ENCODE peak calls at places on chromosomes 7 and 10, in six cellular contexts. P is GM12891, W is HepG2, J is GM12878, M is H1, D is K562. A is an unnamed sample.

GRCh38 chr10:35387768-35388167 is 51.5 kb downstream of the CCNY start:
- DNase-seq in P (no peak), W (no peak), J (peak; percentile 50), M (no peak), D (peak; percentile 51), A (no peak)

GRCh38 chr7:1851731-1852531 is 181.9 kb downstream of the ELFN1 start:
- DNase-seq in P (no peak), W (no peak), J (no peak), M (no peak), D (no peak), A (no peak)

GRCh38 chr7:25009271-25009670 is 29.3 kb upstream of the OSBPL3 start:
- DNase-seq in P (no peak), W (no peak), J (no peak), M (no peak), D (no peak), A (no peak)

GRCh38 chr10:86678999-86679792 is 10.9 kb downstream of the LDB3 start:
- DNase-seq in P (no peak), W (no peak), J (peak; percentile 7), M (no peak), D (peak; percentile 57), A (no peak)

GRCh38 chr7:155880721-155881120 is 68.5 kb upstream of the SHH start:
- DNase-seq in P (no peak), W (no peak), J (no peak), M (no peak), D (no peak), A (no peak)

GRCh38 chr7:130982160-130982638 is 248.2 kb upstream of the KLF14 start:
- DNase-seq in P (no peak), W (peak; percentile 56), J (no peak), M (no peak), D (peak; percentile 68), A (no peak)

GRCh38 chr10:30284860-30285594 is 64.1 kb downstream of the MTPAP start:
- DNase-seq in P (no peak), W (no peak), J (peak; percentile 42), M (no peak), D (no peak), A (no peak)

GRCh38 chr7:47647213-47647985 is 65.5 kb upstream of the TNS3 start:
- DNase-seq in P (no peak), W (no peak), J (no peak), M (no peak), D (no peak), A (no peak)

GRCh38 chr10:81838950-81839349 is 36.0 kb upstream of the NRG3 start:
- DNase-seq in P (no peak), W (no peak), J (no peak), M (no peak), D (no peak), A (no peak)

GRCh38 chr7:157158400-157158799 is 19.7 kb downstream of the UBE3C start:
- DNase-seq in P (no peak), W (no peak), J (no peak), M (no peak), D (no peak), A (no peak)

GRCh38 chr10:119401671-119402395 is 140.7 kb downstream of the RGS10 start:
- DNase-seq in P (no peak), W (peak; percentile 35), J (no peak), M (no peak), D (peak; percentile 14), A (no peak)

GRCh38 chr10:8065651-8066050 is 11.2 kb downstream of the GATA3 start:
- DNase-seq in P (no peak), W (no peak), J (no peak), M (no peak), D (no peak), A (no peak)

GRCh38 chr7:29335188-29336083 is 140.9 kb downstream of the CHN2 start:
- DNase-seq in P (no peak), W (no peak), J (no peak), M (no peak), D (no peak), A (no peak)

GRCh38 chr7:139232377-139232717 is 1.3 kb downstream of the UBN2 start:
- DNase-seq in P (no peak), W (no peak), J (no peak), M (no peak), D (no peak), A (no peak)

GRCh38 chr7:28296571-28297483 is 115.5 kb upstream of the CREB5 start:
- DNase-seq in P (no peak), W (no peak), J (no peak), M (peak; percentile 43), D (peak; percentile 53), A (no peak)

DNA sequence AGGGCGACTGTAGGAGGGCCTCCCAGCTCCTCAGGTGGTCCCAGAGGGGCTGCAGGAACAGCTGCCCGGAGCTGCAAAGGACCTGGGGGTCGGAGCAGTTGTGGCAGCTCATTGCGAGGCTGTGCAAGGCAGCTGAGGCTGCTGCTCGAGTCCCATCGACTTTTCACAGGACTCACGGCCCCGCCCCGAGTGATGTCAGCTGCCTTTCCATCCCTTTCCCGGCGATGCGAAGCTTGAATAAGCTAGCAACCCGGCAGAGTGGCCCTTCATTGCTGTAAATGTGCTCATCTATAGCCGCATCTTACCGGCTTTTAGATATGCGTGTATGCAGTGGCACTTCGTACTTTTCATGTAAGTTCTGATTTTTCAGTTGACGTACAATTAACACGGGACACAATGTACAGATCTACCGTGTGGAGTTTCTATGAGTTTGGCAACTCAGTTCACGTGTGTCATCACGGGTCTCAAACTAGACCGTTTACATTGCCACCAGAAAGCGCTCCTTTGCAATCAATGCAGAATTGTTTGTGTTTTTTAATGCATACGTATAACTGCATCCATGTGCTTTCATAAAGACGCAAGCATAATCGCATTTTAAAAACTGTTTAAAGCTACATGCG is at the start of gene CH25H:
- DNase-seq in P (no peak), W (no peak), J (no peak), M (no peak), D (peak; percentile 2), A (peak; percentile 16)
- TF ChIP-seq POLR2A in P (no peak), W (no peak), J (no peak), M (no peak), D (no peak), A (no peak)

GRCh38 chr10:133246236-133246626 is 8.6 kb downstream of the VENTX start:
- DNase-seq in P (no peak), W (no peak), J (no peak), M (no peak), D (no peak), A (no peak)

GRCh38 chr10:133248334-133248715 is 10.7 kb downstream of the VENTX start:
- DNase-seq in P (no peak), W (no peak), J (no peak), M (no peak), D (no peak), A (no peak)

GRCh38 chr10:133245439-133246235 is 8.0 kb downstream of the VENTX start:
- DNase-seq in P (no peak), W (peak; percentile 41), J (no peak), M (no peak), D (peak; percentile 95), A (no peak)

GRCh38 chr10:133249094-133249780 is 11.6 kb downstream of the VENTX start:
- DNase-seq in P (no peak), W (no peak), J (no peak), M (no peak), D (no peak), A (no peak)

GRCh38 chr10:133247681-133248333 is 10.2 kb downstream of the VENTX start:
- DNase-seq in P (no peak), W (no peak), J (no peak), M (no peak), D (peak; percentile 58), A (no peak)
- TF ChIP-seq TAF1 in P (no peak), W (no peak), J (no peak), M (no peak), D (no peak), A (no peak)

GRCh38 chr10:61901829-61902447 is 439 bp downstream of the ARID5B start:
- DNase-seq in P (no peak), W (no peak), J (no peak), M (no peak), D (peak; percentile 42), A (no peak)

GRCh38 chr10:61899045-61899444 is 2.5 kb upstream of the ARID5B start:
- DNase-seq in P (no peak), W (no peak), J (no peak), M (no peak), D (peak; percentile 25), A (no peak)

GRCh38 chr10:61900829-61901783 is at the start of gene ARID5B:
- DNase-seq in P (no peak), W (peak; percentile 68), J (no peak), M (no peak), D (peak; percentile 78), A (no peak)

GRCh38 chr10:61899663-61899996 is 1.9 kb upstream of the ARID5B start:
- DNase-seq in P (no peak), W (no peak), J (no peak), M (no peak), D (no peak), A (no peak)

GRCh38 chr10:61899997-61900828 is 1.3 kb upstream of the ARID5B start:
- DNase-seq in P (no peak), W (peak; percentile 26), J (peak; percentile 64), M (no peak), D (peak; percentile 77), A (peak; percentile 33)
- TF ChIP-seq POLR2A in P (peak; percentile 65), W (no peak), J (peak; percentile 93), M (no peak), D (no peak), A (peak; percentile 88)

GRCh38 chr10:78933828-78934227 is 134.9 kb upstream of the ZMIZ1 start:
- DNase-seq in P (no peak), W (no peak), J (no peak), M (no peak), D (no peak), A (no peak)

GRCh38 chr10:78931333-78932083 is 137.3 kb upstream of the ZMIZ1 start:
- DNase-seq in P (no peak), W (no peak), J (no peak), M (no peak), D (no peak), A (no peak)

GRCh38 chr10:78932084-78932386 is 136.7 kb upstream of the ZMIZ1 start:
- DNase-seq in P (no peak), W (no peak), J (no peak), M (no peak), D (no peak), A (no peak)

GRCh38 chr10:78934499-78934898 is 134.3 kb upstream of the ZMIZ1 start:
- DNase-seq in P (no peak), W (no peak), J (no peak), M (no peak), D (no peak), A (no peak)

GRCh38 chr10:78932861-78933260 is 135.9 kb upstream of the ZMIZ1 start:
- DNase-seq in P (no peak), W (no peak), J (no peak), M (no peak), D (no peak), A (no peak)
- TF ChIP-seq TAF1 in P (no peak), W (no peak), J (no peak), M (no peak), D (no peak), A (no peak)

GRCh38 chr7:135509839-135510602 is at the start of gene CNOT4:
- DNase-seq in P (peak; percentile 79), W (peak; percentile 92), J (peak; percentile 82), M (peak; percentile 89), D (peak; percentile 99), A (peak; percentile 86)
- TF ChIP-seq POLR2A in P (peak; percentile 89), W (peak; percentile 89), J (peak; percentile 89), M (peak; percentile 94), D (peak; percentile 97), A (peak; percentile 94)

A was measured in GM12892.